ENCODE peak calls at places on chromosomes 12 and 14, in five cellular contexts. B, P, D, A and T are unnamed samples.

GRCh38 chr12:3838065-3838464 is 35.1 kb downstream of the PARP11 start:
- DNase-seq in B (no peak), P (no peak), D (no peak), A (no peak), T (no peak)

GRCh38 chr14:70189678-70190077 is 927 bp upstream of the SLC8A3 start:
- DNase-seq in B (no peak), P (no peak), D (no peak), A (no peak), T (no peak)

GRCh38 chr12:2722806-2723205 is 72.0 kb upstream of the FKBP4 start:
- DNase-seq in B (no peak), P (no peak), D (no peak), A (no peak), T (no peak)

GRCh38 chr14:74038015-74038859 is 19.1 kb downstream of the BBOF1 start:
- DNase-seq in B (no peak), P (peak), D (no peak), A (no peak), T (no peak)

GRCh38 chr12:58296818-58297217 is 355.5 kb downstream of the ATP23 start:
- DNase-seq in B (no peak), P (no peak), D (no peak), A (no peak), T (no peak)

GRCh38 chr12:54383041-54383609 is 1.4 kb downstream of the ZNF385A start:
- DNase-seq in B (no peak), P (peak), D (no peak), A (no peak), T (peak)

GRCh38 chr12:19517583-19517982 is 78.3 kb downstream of the AEBP2 start:
- DNase-seq in B (no peak), P (no peak), D (no peak), A (no peak), T (no peak)

GRCh38 chr12:101010881-101011280 is 199.2 kb downstream of the SLC5A8 start:
- DNase-seq in B (no peak), P (no peak), D (no peak), A (no peak), T (no peak)

GRCh38 chr14:72514660-72515025 is 379.3 kb downstream of the DPF3 start:
- DNase-seq in B (no peak), P (no peak), D (no peak), A (no peak), T (no peak)

GRCh38 chr12:69966409-69966808 is 141.4 kb downstream of the MYRFL start:
- DNase-seq in B (peak), P (peak), D (no peak), A (no peak), T (peak)

GRCh38 chr14:105126126-105126969 is 42.2 kb downstream of the JAG2 start:
- DNase-seq in B (no peak), P (no peak), D (no peak), A (no peak), T (no peak)

GRCh38 chr14:28088125-28088524 is 678.5 kb upstream of the FOXG1 start:
- DNase-seq in B (no peak), P (no peak), D (no peak), A (no peak), T (no peak)

GRCh38 chr12:47742253-47742825 is 16.3 kb downstream of the RAPGEF3 start:
- DNase-seq in B (peak), P (peak), D (peak), A (peak), T (no peak)

GRCh38 chr14:100688598-100689499 is 37.8 kb upstream of the DLK1 start:
- DNase-seq in B (no peak), P (peak), D (no peak), A (no peak), T (peak)

GRCh38 chr12:124980098-124980892 is 8.6 kb downstream of the DHX37 start:
- DNase-seq in B (no peak), P (no peak), D (no peak), A (no peak), T (no peak)

GRCh38 chr12:32455607-32456063 is 56.3 kb downstream of the FGD4 start:
- DNase-seq in B (no peak), P (peak), D (no peak), A (peak), T (no peak)

DNA sequence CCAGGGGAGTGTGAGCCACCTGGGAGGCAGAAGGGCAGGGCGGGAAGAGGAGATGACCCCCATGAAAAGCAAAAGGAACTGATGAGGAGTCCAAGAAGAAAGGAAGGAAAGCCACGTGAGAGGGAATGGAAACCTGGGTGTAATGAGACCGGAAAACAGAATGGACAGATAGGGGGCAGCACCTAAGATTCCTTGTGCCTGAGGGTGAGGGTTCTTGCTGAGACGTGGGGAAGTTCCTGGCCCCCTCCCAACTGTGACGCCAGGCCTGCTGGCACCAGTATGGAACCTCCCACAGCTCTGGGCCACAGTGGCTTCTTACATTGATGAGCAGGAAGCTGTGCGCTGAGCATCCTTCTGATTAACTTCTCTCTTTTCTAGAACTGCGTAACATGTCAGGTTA is 30.8 kb downstream of the TTC7B start:
- DNase-seq in B (peak), P (peak), D (no peak), A (peak), T (no peak)
- TF ChIP-seq CTCF in B (peak), P (no peak), D (no peak), A (peak), T (peak)

GRCh38 chr12:65189028-65189718 is 19.8 kb downstream of the LEMD3 start:
- DNase-seq in B (no peak), P (no peak), D (no peak), A (no peak), T (no peak)

GRCh38 chr12:65195387-65196055 is 26.1 kb downstream of the LEMD3 start:
- DNase-seq in B (no peak), P (no peak), D (no peak), A (no peak), T (no peak)

GRCh38 chr12:65196762-65197567 is 27.6 kb downstream of the LEMD3 start:
- DNase-seq in B (no peak), P (no peak), D (no peak), A (no peak), T (no peak)

GRCh38 chr12:65194949-65195348 is 25.6 kb downstream of the LEMD3 start:
- DNase-seq in B (no peak), P (no peak), D (no peak), A (no peak), T (no peak)

GRCh38 chr12:65192963-65193516 is 23.7 kb downstream of the LEMD3 start:
- DNase-seq in B (no peak), P (no peak), D (no peak), A (no peak), T (no peak)
- TF ChIP-seq CTCF in B (no peak), P (no peak), D (no peak), A (no peak), T (no peak)

GRCh38 chr12:108770269-108770829 is 39.0 kb upstream of the CORO1C start:
- DNase-seq in B (peak), P (no peak), D (peak), A (no peak), T (no peak)
- TF ChIP-seq CTCF in B (no peak), P (no peak), D (no peak), A (no peak), T (no peak)

GRCh38 chr12:113779774-113780173 is 186.4 kb downstream of the RBM19 start:
- DNase-seq in B (no peak), P (no peak), D (no peak), A (no peak), T (no peak)

GRCh38 chr12:113788020-113788856 is 177.9 kb downstream of the RBM19 start:
- DNase-seq in B (no peak), P (peak), D (no peak), A (no peak), T (no peak)

GRCh38 chr12:113786107-113786506 is 180.0 kb downstream of the RBM19 start:
- DNase-seq in B (no peak), P (no peak), D (no peak), A (no peak), T (no peak)

GRCh38 chr12:113781415-113782198 is 184.5 kb downstream of the RBM19 start:
- DNase-seq in B (no peak), P (peak), D (no peak), A (no peak), T (no peak)

DNA sequence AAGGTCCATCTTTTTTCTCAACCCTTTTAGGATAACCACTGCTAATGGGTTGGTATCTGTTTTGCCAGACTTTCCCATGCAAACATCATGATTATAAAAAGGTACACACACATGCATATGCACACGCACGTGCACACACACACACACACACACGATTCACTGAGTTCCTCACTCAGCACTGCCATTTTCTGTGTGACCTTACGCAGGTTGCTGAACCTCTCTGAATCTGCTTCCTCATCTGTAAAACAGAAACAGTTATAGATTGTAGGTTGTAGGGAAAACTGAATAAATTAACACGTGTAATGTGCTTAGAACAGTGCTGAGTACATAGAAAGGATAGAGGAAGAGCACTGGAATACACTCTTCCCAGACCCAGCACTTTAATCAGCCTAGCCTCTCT is 182.3 kb downstream of the RBM19 start:
- DNase-seq in B (no peak), P (no peak), D (no peak), A (no peak), T (no peak)
- TF ChIP-seq CTCF in B (no peak), P (no peak), D (no peak), A (no peak), T (no peak)

DNA sequence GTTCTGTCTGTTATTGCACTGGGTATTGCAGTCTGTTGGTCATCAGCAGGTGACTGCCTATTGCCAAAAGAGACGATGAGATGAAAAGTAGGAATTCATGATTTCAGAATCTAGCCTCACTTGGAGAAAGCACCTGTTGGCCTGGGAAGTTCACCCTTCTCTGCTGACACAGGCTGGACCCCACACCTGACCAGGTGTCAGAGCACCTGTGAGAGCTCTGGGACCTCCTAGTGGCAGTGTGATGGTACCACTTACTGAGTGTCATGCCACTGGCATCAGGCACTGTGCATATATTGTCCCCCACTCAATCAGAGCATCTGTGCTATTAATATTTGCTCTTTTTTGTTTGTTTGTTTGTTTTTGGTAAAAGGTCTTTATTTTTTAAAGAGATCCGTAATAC is 68.0 kb downstream of the RASSF3 start:
- DNase-seq in B (no peak), P (no peak), D (no peak), A (no peak), T (no peak)
- TF ChIP-seq CTCF in B (no peak), P (no peak), D (no peak), A (no peak), T (peak)